ENCODE peak calls at places on chromosome 7, in five cellular contexts. X is stimulated activated CD4-positive, alpha-beta T cell treated with anti-CD3 and anti-CD28 coated beads, TNF-alpha, amount 100 ng/mL, for 24 hours; N is NT2/D1; K is adipocyte; B is type B pancreatic cell. Q is an unnamed sample.

GRCh38 chr7:47588704-47589225 is 6.9 kb upstream of the TNS3 start:
- DNase-seq in X (no peak), N (no peak), K (no peak), B (no peak), Q (no peak)

GRCh38 chr7:37671871-37672270 is 11.7 kb upstream of the GPR141 start:
- DNase-seq in X (no peak), N (no peak), K (no peak), B (no peak), Q (no peak)

GRCh38 chr7:131745645-131746248 is 189.3 kb upstream of the PODXL start:
- DNase-seq in X (no peak), N (peak), K (peak), B (peak), Q (no peak)

GRCh38 chr7:90570373-90570959 is 25.7 kb upstream of the CDK14 start:
- DNase-seq in X (no peak), N (no peak), K (no peak), B (no peak), Q (no peak)

GRCh38 chr7:137003071-137003470 is 134.6 kb downstream of the CHRM2 start:
- DNase-seq in X (no peak), N (no peak), K (peak), B (no peak), Q (no peak)

GRCh38 chr7:155763122-155763521 is 49.1 kb downstream of the SHH start:
- DNase-seq in X (no peak), N (no peak), K (no peak), B (no peak), Q (no peak)

GRCh38 chr7:18700147-18700546 is 204.6 kb downstream of the HDAC9 start:
- DNase-seq in X (no peak), N (peak), K (no peak), B (no peak), Q (no peak)

GRCh38 chr7:134996097-134996550 is 9.8 kb downstream of the AGBL3 start:
- DNase-seq in X (no peak), N (no peak), K (no peak), B (no peak), Q (no peak)

GRCh38 chr7:15007507-15007906 is 105.0 kb upstream of the DGKB start:
- DNase-seq in X (no peak), N (peak), K (no peak), B (no peak), Q (no peak)

GRCh38 chr7:116736927-116737715 is 65.1 kb downstream of the MET start:
- DNase-seq in X (no peak), N (no peak), K (peak), B (no peak), Q (no peak)

GRCh38 chr7:130899638-130900401 is 165.8 kb upstream of the KLF14 start:
- DNase-seq in X (no peak), N (no peak), K (no peak), B (no peak), Q (no peak)

GRCh38 chr7:36238138-36238537 is 85.1 kb downstream of the EEPD1 start:
- DNase-seq in X (no peak), N (no peak), K (no peak), B (no peak), Q (no peak)